ENCODE peak calls at places on chromosomes 16 and 17, in five cellular contexts. L is H9, C is IMR-90, P is H1, V is mesenchymal stem cell. M is an unnamed sample.

GRCh38 chr16:53415504-53415903 is 18.8 kb upstream of the RBL2 start:
- DNase-seq in L (peak), C (no peak), P (no peak), V (no peak), M (no peak)

GRCh38 chr17:49918591-49918990 is 50.4 kb upstream of the DLX4 start:
- DNase-seq in L (no peak), C (no peak), P (no peak), V (no peak), M (no peak)

GRCh38 chr17:76314392-76315227 is 6.5 kb upstream of the QRICH2 start:
- DNase-seq in L (no peak), C (peak), P (no peak), V (no peak), M (peak)

GRCh38 chr17:81160747-81161453 is 4.4 kb upstream of the PVALEF start:
- DNase-seq in L (no peak), C (no peak), P (no peak), V (no peak), M (no peak)

GRCh38 chr16:89188064-89188441 is 12.3 kb downstream of the SLC22A31 start:
- DNase-seq in L (no peak), C (no peak), P (no peak), V (no peak), M (no peak)

GRCh38 chr16:87431926-87432325 is 39.8 kb downstream of the MAP1LC3B start:
- DNase-seq in L (no peak), C (peak), P (no peak), V (peak), M (no peak)

GRCh38 chr17:35345926-35346771 is 27.3 kb downstream of the SLFN11 start:
- DNase-seq in L (peak), C (peak), P (peak), V (peak), M (no peak)

GRCh38 chr17:77771998-77772397 is 186.5 kb upstream of the TNRC6C start:
- DNase-seq in L (no peak), C (no peak), P (no peak), V (no peak), M (no peak)

GRCh38 chr17:39601758-39602532 is 5.8 kb downstream of the NEUROD2 start:
- DNase-seq in L (peak), C (no peak), P (peak), V (no peak), M (no peak)

GRCh38 chr16:73113326-73113720 is 65.4 kb upstream of the ZFHX3 start:
- DNase-seq in L (no peak), C (peak), P (no peak), V (no peak), M (peak)

GRCh38 chr17:2517539-2517938 is 5.9 kb upstream of the METTL16 start:
- DNase-seq in L (no peak), C (no peak), P (no peak), V (no peak), M (no peak)
- H3K18ac ChIP-seq in L (no peak), C (no peak), P (no peak), V (no peak), M (no peak)

GRCh38 chr16:85945424-85945751 is 46.4 kb downstream of the IRF8 start:
- DNase-seq in L (no peak), C (no peak), P (no peak), V (no peak), M (no peak)
- H4K91ac ChIP-seq in L (no peak), C (no peak), P (no peak), V (no peak), M (no peak)

GRCh38 chr16:85472514-85472913 is 140.6 kb upstream of the GSE1 start:
- DNase-seq in L (no peak), C (no peak), P (no peak), V (no peak), M (no peak)

GRCh38 chr16:85474808-85475207 is 138.3 kb upstream of the GSE1 start:
- DNase-seq in L (no peak), C (no peak), P (no peak), V (no peak), M (no peak)

GRCh38 chr16:85475233-85475632 is 137.9 kb upstream of the GSE1 start:
- DNase-seq in L (no peak), C (no peak), P (no peak), V (no peak), M (peak)

GRCh38 chr16:85473326-85473725 is 139.8 kb upstream of the GSE1 start:
- DNase-seq in L (no peak), C (no peak), P (no peak), V (no peak), M (no peak)

DNA sequence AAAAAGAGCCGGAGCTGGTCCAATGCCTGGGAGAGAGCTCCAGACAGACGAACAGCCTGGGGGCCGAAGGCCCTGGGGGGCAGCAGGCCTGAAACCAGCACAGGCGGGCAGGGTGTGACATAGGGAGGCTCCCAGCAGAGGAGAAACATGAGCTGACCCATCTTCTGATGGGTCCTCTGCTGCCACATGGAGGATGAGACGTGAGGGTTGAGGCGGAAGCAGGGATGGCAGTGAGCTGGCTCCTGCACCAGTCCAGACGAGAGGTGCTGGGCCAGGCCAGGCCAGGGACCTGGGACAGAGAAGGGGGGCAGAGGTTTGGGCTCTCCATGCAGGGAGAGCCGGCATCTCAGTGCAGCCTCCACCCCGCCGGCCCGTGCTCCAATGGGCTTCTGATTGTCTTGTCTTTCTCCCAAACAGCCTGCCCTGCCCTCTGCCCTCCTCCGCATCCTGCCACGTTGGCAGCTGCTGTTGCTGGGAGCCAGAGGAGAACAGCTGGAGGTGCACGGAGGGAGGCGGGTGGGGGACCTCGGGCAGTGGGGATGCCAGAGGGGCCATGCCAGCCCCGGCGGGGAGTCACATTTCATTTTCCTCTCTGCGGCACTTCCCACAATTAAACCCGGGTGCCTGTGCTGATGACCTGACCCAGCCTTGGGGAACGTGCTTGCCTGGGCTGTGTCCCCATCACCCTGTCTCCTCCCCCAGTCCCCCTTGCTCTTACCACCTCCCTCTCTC is 139.0 kb upstream of the GSE1 start:
- DNase-seq in L (no peak), C (no peak), P (peak), V (no peak), M (peak)
- H3K18ac ChIP-seq in L (no peak), C (no peak), P (peak), V (no peak), M (no peak)

DNA sequence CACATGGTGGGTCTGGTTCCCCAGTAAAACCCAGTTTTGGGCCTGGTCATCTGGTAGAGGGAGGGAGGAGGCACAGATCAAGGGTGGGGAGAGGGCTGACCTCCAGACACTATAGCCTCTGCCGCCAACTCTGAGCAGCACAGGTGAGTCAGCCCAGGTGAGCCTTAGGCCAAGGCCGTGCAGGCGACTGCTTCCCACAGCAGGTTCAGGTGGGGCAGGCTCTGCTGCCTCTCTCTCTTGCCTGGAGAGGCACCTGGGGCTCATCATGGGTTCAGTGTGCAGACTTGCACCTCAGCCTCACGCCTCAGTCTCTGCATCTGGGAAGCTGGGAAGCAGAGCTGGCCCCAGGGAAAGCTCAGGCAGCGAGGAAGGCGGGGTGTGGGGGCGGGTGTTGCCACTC is 37.8 kb upstream of the IL34 start:
- DNase-seq in L (peak), C (no peak), P (no peak), V (no peak), M (no peak)
- H4K91ac ChIP-seq in L (no peak), C (no peak), P (no peak), V (no peak), M (no peak)

GRCh38 chr17:74202879-74203432 is 522 bp upstream of the RPL38 start:
- DNase-seq in L (no peak), C (no peak), P (no peak), V (no peak), M (no peak)
- H3K18ac ChIP-seq in L (no peak), C (no peak), P (no peak), V (no peak), M (no peak)

GRCh38 chr17:17692353-17693252 is 11.3 kb downstream of the RAI1 start:
- DNase-seq in L (no peak), C (no peak), P (no peak), V (no peak), M (no peak)

GRCh38 chr17:17694229-17695081 is 13.2 kb downstream of the RAI1 start:
- DNase-seq in L (peak), C (peak), P (peak), V (peak), M (peak)

GRCh38 chr17:17696075-17696474 is 14.8 kb downstream of the RAI1 start:
- DNase-seq in L (no peak), C (no peak), P (no peak), V (no peak), M (no peak)

GRCh38 chr17:17693253-17693954 is 12.1 kb downstream of the RAI1 start:
- DNase-seq in L (peak), C (no peak), P (no peak), V (peak), M (no peak)

DNA sequence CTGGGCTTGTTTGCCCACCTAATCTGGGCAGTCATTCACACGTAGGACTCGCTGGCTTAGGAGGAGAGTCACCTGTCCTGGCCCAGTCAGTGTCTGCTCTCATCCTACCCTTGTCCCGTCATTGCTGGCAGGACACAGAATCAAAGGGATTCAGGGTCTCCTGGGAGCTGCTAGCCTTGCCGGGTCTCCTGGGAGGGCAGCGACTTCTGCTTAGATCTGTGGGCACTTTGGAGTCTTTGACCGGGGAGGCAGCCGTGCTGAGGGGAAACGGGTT is 12.6 kb downstream of the RAI1 start:
- DNase-seq in L (peak), C (no peak), P (no peak), V (no peak), M (no peak)
- H4K91ac ChIP-seq in L (no peak), C (peak), P (peak), V (peak), M (peak)

M was measured in trophoblast cell.